ENCODE peak calls at places on chromosomes 16 and 17, in eight cellular contexts. One of them, this sample, is unnamed.

GRCh38 chr16:13021996-13022395 is 120.6 kb downstream of the SHISA9 start:
- DNase-seq in stimulated activated CD4-positive, alpha-beta T cell treated with anti-CD3 and anti-CD28 coated beads, Interleukin-2, amount 100 ng/mL, for 48 hours: no peak
- DNase-seq in cardiac muscle cell: no peak
- DNase-seq in RPMI7951: peak
- DNase-seq in D341Med: no peak
- DNase-seq in CMK: no peak
- DNase-seq in uterus: no peak
- DNase-seq in ovary: no peak
- DNase-seq in this sample: no peak

GRCh38 chr17:80513892-80514291 is 30.7 kb upstream of the RPTOR start:
- DNase-seq in D341Med: no peak
- DNase-seq in uterus: no peak
- DNase-seq in stimulated activated CD4-positive, alpha-beta T cell treated with anti-CD3 and anti-CD28 coated beads, Interleukin-2, amount 100 ng/mL, for 48 hours: no peak
- DNase-seq in RPMI7951: peak
- DNase-seq in CMK: no peak
- DNase-seq in cardiac muscle cell: peak
- DNase-seq in ovary: no peak
- DNase-seq in this sample: peak

GRCh38 chr17:8360260-8360659 is 16.2 kb downstream of the KRABD2 start:
- DNase-seq in ovary: no peak
- DNase-seq in CMK: no peak
- DNase-seq in uterus: no peak
- DNase-seq in D341Med: no peak
- DNase-seq in stimulated activated CD4-positive, alpha-beta T cell treated with anti-CD3 and anti-CD28 coated beads, Interleukin-2, amount 100 ng/mL, for 48 hours: no peak
- DNase-seq in cardiac muscle cell: no peak
- DNase-seq in RPMI7951: no peak
- DNase-seq in this sample: no peak

GRCh38 chr17:27756467-27757371 is 43.6 kb downstream of the NOS2 start:
- DNase-seq in cardiac muscle cell: peak
- DNase-seq in uterus: peak
- DNase-seq in ovary: peak
- DNase-seq in D341Med: peak
- DNase-seq in CMK: peak
- DNase-seq in RPMI7951: peak
- DNase-seq in stimulated activated CD4-positive, alpha-beta T cell treated with anti-CD3 and anti-CD28 coated beads, Interleukin-2, amount 100 ng/mL, for 48 hours: peak
- DNase-seq in this sample: peak

GRCh38 chr17:81733507-81734404 is 21.7 kb downstream of the SLC25A10 start:
- DNase-seq in D341Med: peak
- DNase-seq in stimulated activated CD4-positive, alpha-beta T cell treated with anti-CD3 and anti-CD28 coated beads, Interleukin-2, amount 100 ng/mL, for 48 hours: peak
- DNase-seq in CMK: no peak
- DNase-seq in ovary: peak
- DNase-seq in uterus: peak
- DNase-seq in RPMI7951: peak
- DNase-seq in cardiac muscle cell: peak
- DNase-seq in this sample: peak

GRCh38 chr17:59004338-59005111 is 102.2 kb downstream of the TRIM37 start:
- DNase-seq in stimulated activated CD4-positive, alpha-beta T cell treated with anti-CD3 and anti-CD28 coated beads, Interleukin-2, amount 100 ng/mL, for 48 hours: peak
- DNase-seq in D341Med: peak
- DNase-seq in ovary: peak
- DNase-seq in cardiac muscle cell: peak
- DNase-seq in RPMI7951: peak
- DNase-seq in CMK: peak
- DNase-seq in uterus: peak
- DNase-seq in this sample: peak

GRCh38 chr17:68441064-68441770 is 16.1 kb downstream of the WIPI1 start:
- DNase-seq in CMK: no peak
- DNase-seq in uterus: no peak
- DNase-seq in D341Med: no peak
- DNase-seq in RPMI7951: no peak
- DNase-seq in stimulated activated CD4-positive, alpha-beta T cell treated with anti-CD3 and anti-CD28 coated beads, Interleukin-2, amount 100 ng/mL, for 48 hours: no peak
- DNase-seq in cardiac muscle cell: peak
- DNase-seq in ovary: no peak
- DNase-seq in this sample: no peak

GRCh38 chr16:53546988-53547391 is 44.0 kb upstream of the AKTIP start:
- DNase-seq in stimulated activated CD4-positive, alpha-beta T cell treated with anti-CD3 and anti-CD28 coated beads, Interleukin-2, amount 100 ng/mL, for 48 hours: no peak
- DNase-seq in CMK: no peak
- DNase-seq in uterus: no peak
- DNase-seq in D341Med: no peak
- DNase-seq in cardiac muscle cell: no peak
- DNase-seq in ovary: no peak
- DNase-seq in RPMI7951: no peak
- DNase-seq in this sample: no peak

GRCh38 chr16:4682616-4683254 is 10.6 kb upstream of the NUDT16L1 start:
- DNase-seq in stimulated activated CD4-positive, alpha-beta T cell treated with anti-CD3 and anti-CD28 coated beads, Interleukin-2, amount 100 ng/mL, for 48 hours: peak
- DNase-seq in cardiac muscle cell: peak
- DNase-seq in ovary: peak
- DNase-seq in D341Med: peak
- DNase-seq in uterus: peak
- DNase-seq in CMK: no peak
- DNase-seq in RPMI7951: peak
- DNase-seq in this sample: no peak

GRCh38 chr17:53032861-53033271 is 789.9 kb upstream of the KIF2B start:
- DNase-seq in RPMI7951: peak
- DNase-seq in stimulated activated CD4-positive, alpha-beta T cell treated with anti-CD3 and anti-CD28 coated beads, Interleukin-2, amount 100 ng/mL, for 48 hours: no peak
- DNase-seq in cardiac muscle cell: peak
- DNase-seq in D341Med: peak
- DNase-seq in uterus: no peak
- DNase-seq in ovary: no peak
- DNase-seq in CMK: no peak
- DNase-seq in this sample: no peak